ENCODE peak calls at places on chromosomes 3 and 15, in eight cellular contexts. One of them, this sample, is unnamed.

GRCh38 chr3:141012571-141012970 is 38.6 kb upstream of the SPSB4 start:
- DNase-seq in posterior vena cava: no peak
- DNase-seq in naive thymus-derived CD4-positive, alpha-beta T cell: no peak
- DNase-seq in stimulated activated CD4-positive, alpha-beta T cell treated with anti-CD3 and anti-CD28 coated beads, Interleukin-2, amount 100 ng/mL, for 48 hours: no peak
- DNase-seq in transverse colon: no peak
- DNase-seq in GM12891: no peak
- DNase-seq in Kasumi-1: peak; percentile 12
- DNase-seq in mucosa of descending colon: no peak
- DNase-seq in this sample: no peak

GRCh38 chr15:72566973-72567372 is 87.5 kb upstream of the GOLGA6B start:
- DNase-seq in posterior vena cava: no peak
- DNase-seq in naive thymus-derived CD4-positive, alpha-beta T cell: no peak
- DNase-seq in stimulated activated CD4-positive, alpha-beta T cell treated with anti-CD3 and anti-CD28 coated beads, Interleukin-2, amount 100 ng/mL, for 48 hours: no peak
- DNase-seq in transverse colon: no peak
- DNase-seq in GM12891: no peak
- DNase-seq in Kasumi-1: no peak
- DNase-seq in mucosa of descending colon: no peak
- DNase-seq in this sample: no peak

GRCh38 chr3:136075816-136076215 is 110.3 kb downstream of the PPP2R3A start:
- DNase-seq in posterior vena cava: no peak
- DNase-seq in naive thymus-derived CD4-positive, alpha-beta T cell: no peak
- DNase-seq in stimulated activated CD4-positive, alpha-beta T cell treated with anti-CD3 and anti-CD28 coated beads, Interleukin-2, amount 100 ng/mL, for 48 hours: no peak
- DNase-seq in transverse colon: no peak
- DNase-seq in GM12891: no peak
- DNase-seq in Kasumi-1: no peak
- DNase-seq in mucosa of descending colon: no peak
- DNase-seq in this sample: no peak

GRCh38 chr15:81575436-81576123 is 201.6 kb upstream of the TMC3 start:
- DNase-seq in posterior vena cava: no peak
- DNase-seq in naive thymus-derived CD4-positive, alpha-beta T cell: no peak
- DNase-seq in stimulated activated CD4-positive, alpha-beta T cell treated with anti-CD3 and anti-CD28 coated beads, Interleukin-2, amount 100 ng/mL, for 48 hours: no peak
- DNase-seq in transverse colon: no peak
- DNase-seq in GM12891: no peak
- DNase-seq in Kasumi-1: no peak
- DNase-seq in mucosa of descending colon: peak; percentile 29
- DNase-seq in this sample: no peak

GRCh38 chr3:77053769-77054168 is 13.9 kb downstream of the ROBO2 start:
- DNase-seq in posterior vena cava: no peak
- DNase-seq in naive thymus-derived CD4-positive, alpha-beta T cell: no peak
- DNase-seq in stimulated activated CD4-positive, alpha-beta T cell treated with anti-CD3 and anti-CD28 coated beads, Interleukin-2, amount 100 ng/mL, for 48 hours: no peak
- DNase-seq in transverse colon: no peak
- DNase-seq in GM12891: no peak
- DNase-seq in Kasumi-1: no peak
- DNase-seq in mucosa of descending colon: no peak
- DNase-seq in this sample: no peak

GRCh38 chr3:101069796-101070195 is 76.6 kb upstream of the ABI3BP start:
- DNase-seq in posterior vena cava: no peak
- DNase-seq in naive thymus-derived CD4-positive, alpha-beta T cell: no peak
- DNase-seq in stimulated activated CD4-positive, alpha-beta T cell treated with anti-CD3 and anti-CD28 coated beads, Interleukin-2, amount 100 ng/mL, for 48 hours: no peak
- DNase-seq in transverse colon: no peak
- DNase-seq in GM12891: no peak
- DNase-seq in Kasumi-1: no peak
- DNase-seq in mucosa of descending colon: no peak
- DNase-seq in this sample: no peak

GRCh38 chr3:196941846-196942225 is 492 bp downstream of the NCBP2 start:
- DNase-seq in posterior vena cava: peak; percentile 83
- DNase-seq in naive thymus-derived CD4-positive, alpha-beta T cell: peak; percentile 77
- DNase-seq in stimulated activated CD4-positive, alpha-beta T cell treated with anti-CD3 and anti-CD28 coated beads, Interleukin-2, amount 100 ng/mL, for 48 hours: peak; percentile 56
- DNase-seq in transverse colon: peak; percentile 60
- DNase-seq in GM12891: peak; percentile 37
- DNase-seq in Kasumi-1: peak; percentile 58
- DNase-seq in mucosa of descending colon: peak; percentile 71
- DNase-seq in this sample: peak; percentile 53

GRCh38 chr3:76566211-76566534 is 473.7 kb upstream of the ROBO2 start:
- DNase-seq in posterior vena cava: no peak
- DNase-seq in naive thymus-derived CD4-positive, alpha-beta T cell: no peak
- DNase-seq in stimulated activated CD4-positive, alpha-beta T cell treated with anti-CD3 and anti-CD28 coated beads, Interleukin-2, amount 100 ng/mL, for 48 hours: no peak
- DNase-seq in transverse colon: no peak
- DNase-seq in GM12891: no peak
- DNase-seq in Kasumi-1: no peak
- DNase-seq in mucosa of descending colon: no peak
- DNase-seq in this sample: no peak

GRCh38 chr3:194132465-194133358 is 3.2 kb upstream of the HES1 start:
- DNase-seq in posterior vena cava: no peak
- DNase-seq in naive thymus-derived CD4-positive, alpha-beta T cell: no peak
- DNase-seq in stimulated activated CD4-positive, alpha-beta T cell treated with anti-CD3 and anti-CD28 coated beads, Interleukin-2, amount 100 ng/mL, for 48 hours: no peak
- DNase-seq in transverse colon: no peak
- DNase-seq in GM12891: no peak
- DNase-seq in Kasumi-1: no peak
- DNase-seq in mucosa of descending colon: no peak
- DNase-seq in this sample: peak; percentile 9

GRCh38 chr15:36757189-36757814 is 177.9 kb downstream of the CDIN1 start:
- DNase-seq in posterior vena cava: no peak
- DNase-seq in naive thymus-derived CD4-positive, alpha-beta T cell: no peak
- DNase-seq in stimulated activated CD4-positive, alpha-beta T cell treated with anti-CD3 and anti-CD28 coated beads, Interleukin-2, amount 100 ng/mL, for 48 hours: no peak
- DNase-seq in transverse colon: no peak
- DNase-seq in GM12891: no peak
- DNase-seq in Kasumi-1: peak; percentile 1
- DNase-seq in mucosa of descending colon: no peak
- DNase-seq in this sample: no peak

GRCh38 chr3:4492240-4493007 is 724 bp upstream of the ITPR1 start:
- DNase-seq in posterior vena cava: peak; percentile 83
- DNase-seq in naive thymus-derived CD4-positive, alpha-beta T cell: peak; percentile 42
- DNase-seq in stimulated activated CD4-positive, alpha-beta T cell treated with anti-CD3 and anti-CD28 coated beads, Interleukin-2, amount 100 ng/mL, for 48 hours: peak; percentile 24
- DNase-seq in transverse colon: peak; percentile 62
- DNase-seq in GM12891: no peak
- DNase-seq in Kasumi-1: peak; percentile 73
- DNase-seq in mucosa of descending colon: peak; percentile 60
- DNase-seq in this sample: peak; percentile 39

GRCh38 chr15:84606653-84607120 is 5.9 kb downstream of the ZSCAN2 start:
- DNase-seq in posterior vena cava: peak; percentile 5
- DNase-seq in naive thymus-derived CD4-positive, alpha-beta T cell: no peak
- DNase-seq in stimulated activated CD4-positive, alpha-beta T cell treated with anti-CD3 and anti-CD28 coated beads, Interleukin-2, amount 100 ng/mL, for 48 hours: no peak
- DNase-seq in transverse colon: peak; percentile 21
- DNase-seq in GM12891: no peak
- DNase-seq in Kasumi-1: no peak
- DNase-seq in mucosa of descending colon: peak; percentile 59
- DNase-seq in this sample: no peak

GRCh38 chr3:133821767-133822638 is 16.4 kb downstream of the SRPRB start:
- DNase-seq in posterior vena cava: peak; percentile 83
- DNase-seq in naive thymus-derived CD4-positive, alpha-beta T cell: no peak
- DNase-seq in stimulated activated CD4-positive, alpha-beta T cell treated with anti-CD3 and anti-CD28 coated beads, Interleukin-2, amount 100 ng/mL, for 48 hours: no peak
- DNase-seq in transverse colon: peak; percentile 58
- DNase-seq in GM12891: no peak
- DNase-seq in Kasumi-1: peak; percentile 17
- DNase-seq in mucosa of descending colon: peak; percentile 33
- DNase-seq in this sample: no peak

GRCh38 chr3:46960081-46960701 is 16.4 kb downstream of the CCDC12 start:
- DNase-seq in posterior vena cava: peak; percentile 63
- DNase-seq in naive thymus-derived CD4-positive, alpha-beta T cell: no peak
- DNase-seq in stimulated activated CD4-positive, alpha-beta T cell treated with anti-CD3 and anti-CD28 coated beads, Interleukin-2, amount 100 ng/mL, for 48 hours: no peak
- DNase-seq in transverse colon: no peak
- DNase-seq in GM12891: no peak
- DNase-seq in Kasumi-1: no peak
- DNase-seq in mucosa of descending colon: no peak
- DNase-seq in this sample: no peak

GRCh38 chr15:48922046-48922445 is 41.7 kb downstream of the SHC4 start:
- DNase-seq in posterior vena cava: no peak
- DNase-seq in naive thymus-derived CD4-positive, alpha-beta T cell: no peak
- DNase-seq in stimulated activated CD4-positive, alpha-beta T cell treated with anti-CD3 and anti-CD28 coated beads, Interleukin-2, amount 100 ng/mL, for 48 hours: no peak
- DNase-seq in transverse colon: no peak
- DNase-seq in GM12891: no peak
- DNase-seq in Kasumi-1: no peak
- DNase-seq in mucosa of descending colon: no peak
- DNase-seq in this sample: no peak

GRCh38 chr3:63656791-63657190 is 4.3 kb downstream of the SNTN start:
- DNase-seq in posterior vena cava: no peak
- DNase-seq in naive thymus-derived CD4-positive, alpha-beta T cell: no peak
- DNase-seq in stimulated activated CD4-positive, alpha-beta T cell treated with anti-CD3 and anti-CD28 coated beads, Interleukin-2, amount 100 ng/mL, for 48 hours: no peak
- DNase-seq in transverse colon: no peak
- DNase-seq in GM12891: no peak
- DNase-seq in Kasumi-1: no peak
- DNase-seq in mucosa of descending colon: no peak
- DNase-seq in this sample: no peak

GRCh38 chr3:188772886-188773285 is 398.9 kb upstream of the TPRG1 start:
- DNase-seq in posterior vena cava: no peak
- DNase-seq in naive thymus-derived CD4-positive, alpha-beta T cell: no peak
- DNase-seq in stimulated activated CD4-positive, alpha-beta T cell treated with anti-CD3 and anti-CD28 coated beads, Interleukin-2, amount 100 ng/mL, for 48 hours: no peak
- DNase-seq in transverse colon: no peak
- DNase-seq in GM12891: no peak
- DNase-seq in Kasumi-1: no peak
- DNase-seq in mucosa of descending colon: peak; percentile 27
- DNase-seq in this sample: no peak

GRCh38 chr3:105584351-105584790 is 217.7 kb downstream of the ALCAM start:
- DNase-seq in posterior vena cava: no peak
- DNase-seq in naive thymus-derived CD4-positive, alpha-beta T cell: no peak
- DNase-seq in stimulated activated CD4-positive, alpha-beta T cell treated with anti-CD3 and anti-CD28 coated beads, Interleukin-2, amount 100 ng/mL, for 48 hours: no peak
- DNase-seq in transverse colon: no peak
- DNase-seq in GM12891: no peak
- DNase-seq in Kasumi-1: no peak
- DNase-seq in mucosa of descending colon: no peak
- DNase-seq in this sample: no peak

GRCh38 chr3:139180489-139180888 is 135.8 kb upstream of the PRR23C start:
- DNase-seq in posterior vena cava: no peak
- DNase-seq in naive thymus-derived CD4-positive, alpha-beta T cell: no peak
- DNase-seq in stimulated activated CD4-positive, alpha-beta T cell treated with anti-CD3 and anti-CD28 coated beads, Interleukin-2, amount 100 ng/mL, for 48 hours: no peak
- DNase-seq in transverse colon: no peak
- DNase-seq in GM12891: no peak
- DNase-seq in Kasumi-1: no peak
- DNase-seq in mucosa of descending colon: no peak
- DNase-seq in this sample: no peak

GRCh38 chr3:143242101-143242500 is 122.5 kb downstream of the CHST2 start:
- DNase-seq in posterior vena cava: no peak
- DNase-seq in naive thymus-derived CD4-positive, alpha-beta T cell: no peak
- DNase-seq in stimulated activated CD4-positive, alpha-beta T cell treated with anti-CD3 and anti-CD28 coated beads, Interleukin-2, amount 100 ng/mL, for 48 hours: no peak
- DNase-seq in transverse colon: no peak
- DNase-seq in GM12891: no peak
- DNase-seq in Kasumi-1: no peak
- DNase-seq in mucosa of descending colon: no peak
- DNase-seq in this sample: no peak

GRCh38 chr3:62818347-62818746 is 56.9 kb downstream of the CADPS start:
- DNase-seq in posterior vena cava: no peak
- DNase-seq in naive thymus-derived CD4-positive, alpha-beta T cell: no peak
- DNase-seq in stimulated activated CD4-positive, alpha-beta T cell treated with anti-CD3 and anti-CD28 coated beads, Interleukin-2, amount 100 ng/mL, for 48 hours: no peak
- DNase-seq in transverse colon: no peak
- DNase-seq in GM12891: no peak
- DNase-seq in Kasumi-1: no peak
- DNase-seq in mucosa of descending colon: no peak
- DNase-seq in this sample: no peak

GRCh38 chr3:189041482-189042090 is 130.2 kb upstream of the TPRG1 start:
- DNase-seq in posterior vena cava: no peak
- DNase-seq in naive thymus-derived CD4-positive, alpha-beta T cell: peak; percentile 70
- DNase-seq in stimulated activated CD4-positive, alpha-beta T cell treated with anti-CD3 and anti-CD28 coated beads, Interleukin-2, amount 100 ng/mL, for 48 hours: peak; percentile 68
- DNase-seq in transverse colon: peak; percentile 47
- DNase-seq in GM12891: peak; percentile 23
- DNase-seq in Kasumi-1: peak; percentile 63
- DNase-seq in mucosa of descending colon: peak; percentile 61
- DNase-seq in this sample: peak; percentile 54

GRCh38 chr3:70606018-70606417 is 293.6 kb upstream of the MDFIC2 start:
- DNase-seq in posterior vena cava: no peak
- DNase-seq in naive thymus-derived CD4-positive, alpha-beta T cell: no peak
- DNase-seq in stimulated activated CD4-positive, alpha-beta T cell treated with anti-CD3 and anti-CD28 coated beads, Interleukin-2, amount 100 ng/mL, for 48 hours: no peak
- DNase-seq in transverse colon: no peak
- DNase-seq in GM12891: no peak
- DNase-seq in Kasumi-1: no peak
- DNase-seq in mucosa of descending colon: no peak
- DNase-seq in this sample: no peak

GRCh38 chr15:56056626-56057025 is 63.2 kb upstream of the NEDD4 start:
- DNase-seq in posterior vena cava: no peak
- DNase-seq in naive thymus-derived CD4-positive, alpha-beta T cell: no peak
- DNase-seq in stimulated activated CD4-positive, alpha-beta T cell treated with anti-CD3 and anti-CD28 coated beads, Interleukin-2, amount 100 ng/mL, for 48 hours: no peak
- DNase-seq in transverse colon: no peak
- DNase-seq in GM12891: no peak
- DNase-seq in Kasumi-1: no peak
- DNase-seq in mucosa of descending colon: no peak
- DNase-seq in this sample: no peak

GRCh38 chr15:31236184-31237041 is 90.2 kb upstream of the KLF13 start:
- DNase-seq in posterior vena cava: peak; percentile 90
- DNase-seq in naive thymus-derived CD4-positive, alpha-beta T cell: no peak
- DNase-seq in stimulated activated CD4-positive, alpha-beta T cell treated with anti-CD3 and anti-CD28 coated beads, Interleukin-2, amount 100 ng/mL, for 48 hours: no peak
- DNase-seq in transverse colon: peak; percentile 71
- DNase-seq in GM12891: no peak
- DNase-seq in Kasumi-1: no peak
- DNase-seq in mucosa of descending colon: peak; percentile 55
- DNase-seq in this sample: no peak

GRCh38 chr3:132561003-132561402 is 36.1 kb upstream of the ACKR4 start:
- DNase-seq in posterior vena cava: no peak
- DNase-seq in naive thymus-derived CD4-positive, alpha-beta T cell: no peak
- DNase-seq in stimulated activated CD4-positive, alpha-beta T cell treated with anti-CD3 and anti-CD28 coated beads, Interleukin-2, amount 100 ng/mL, for 48 hours: no peak
- DNase-seq in transverse colon: no peak
- DNase-seq in GM12891: no peak
- DNase-seq in Kasumi-1: no peak
- DNase-seq in mucosa of descending colon: no peak
- DNase-seq in this sample: no peak

GRCh38 chr3:120460862-120461261 is 10.1 kb upstream of the FSTL1 start:
- DNase-seq in posterior vena cava: no peak
- DNase-seq in naive thymus-derived CD4-positive, alpha-beta T cell: no peak
- DNase-seq in stimulated activated CD4-positive, alpha-beta T cell treated with anti-CD3 and anti-CD28 coated beads, Interleukin-2, amount 100 ng/mL, for 48 hours: no peak
- DNase-seq in transverse colon: no peak
- DNase-seq in GM12891: no peak
- DNase-seq in Kasumi-1: no peak
- DNase-seq in mucosa of descending colon: no peak
- DNase-seq in this sample: no peak

GRCh38 chr3:195892355-195893120 is 15.8 kb downstream of the TNK2 start:
- DNase-seq in posterior vena cava: no peak
- DNase-seq in naive thymus-derived CD4-positive, alpha-beta T cell: no peak
- DNase-seq in stimulated activated CD4-positive, alpha-beta T cell treated with anti-CD3 and anti-CD28 coated beads, Interleukin-2, amount 100 ng/mL, for 48 hours: no peak
- DNase-seq in transverse colon: peak; percentile 38
- DNase-seq in GM12891: no peak
- DNase-seq in Kasumi-1: no peak
- DNase-seq in mucosa of descending colon: no peak
- DNase-seq in this sample: no peak

GRCh38 chr3:141972394-141972793 is 96.0 kb downstream of the ATP1B3 start:
- DNase-seq in posterior vena cava: no peak
- DNase-seq in naive thymus-derived CD4-positive, alpha-beta T cell: no peak
- DNase-seq in stimulated activated CD4-positive, alpha-beta T cell treated with anti-CD3 and anti-CD28 coated beads, Interleukin-2, amount 100 ng/mL, for 48 hours: no peak
- DNase-seq in transverse colon: no peak
- DNase-seq in GM12891: no peak
- DNase-seq in Kasumi-1: no peak
- DNase-seq in mucosa of descending colon: no peak
- DNase-seq in this sample: no peak

GRCh38 chr15:25947336-25948080 is 84.4 kb upstream of the ATP10A start:
- DNase-seq in posterior vena cava: no peak
- DNase-seq in naive thymus-derived CD4-positive, alpha-beta T cell: no peak
- DNase-seq in stimulated activated CD4-positive, alpha-beta T cell treated with anti-CD3 and anti-CD28 coated beads, Interleukin-2, amount 100 ng/mL, for 48 hours: no peak
- DNase-seq in transverse colon: no peak
- DNase-seq in GM12891: no peak
- DNase-seq in Kasumi-1: no peak
- DNase-seq in mucosa of descending colon: no peak
- DNase-seq in this sample: no peak

GRCh38 chr15:89649013-89649625 is 6.1 kb downstream of the KIF7 start:
- DNase-seq in posterior vena cava: no peak
- DNase-seq in naive thymus-derived CD4-positive, alpha-beta T cell: no peak
- DNase-seq in stimulated activated CD4-positive, alpha-beta T cell treated with anti-CD3 and anti-CD28 coated beads, Interleukin-2, amount 100 ng/mL, for 48 hours: no peak
- DNase-seq in transverse colon: no peak
- DNase-seq in GM12891: no peak
- DNase-seq in Kasumi-1: no peak
- DNase-seq in mucosa of descending colon: no peak
- DNase-seq in this sample: no peak

GRCh38 chr15:76038512-76038911 is 21.3 kb upstream of the TMEM266 start:
- DNase-seq in posterior vena cava: no peak
- DNase-seq in naive thymus-derived CD4-positive, alpha-beta T cell: no peak
- DNase-seq in stimulated activated CD4-positive, alpha-beta T cell treated with anti-CD3 and anti-CD28 coated beads, Interleukin-2, amount 100 ng/mL, for 48 hours: no peak
- DNase-seq in transverse colon: no peak
- DNase-seq in GM12891: no peak
- DNase-seq in Kasumi-1: no peak
- DNase-seq in mucosa of descending colon: no peak
- DNase-seq in this sample: no peak

GRCh38 chr3:13016083-13016725 is 57.0 kb downstream of the IQSEC1 start:
- DNase-seq in posterior vena cava: peak; percentile 87
- DNase-seq in naive thymus-derived CD4-positive, alpha-beta T cell: peak; percentile 59
- DNase-seq in stimulated activated CD4-positive, alpha-beta T cell treated with anti-CD3 and anti-CD28 coated beads, Interleukin-2, amount 100 ng/mL, for 48 hours: no peak
- DNase-seq in transverse colon: peak; percentile 82
- DNase-seq in GM12891: peak; percentile 57
- DNase-seq in Kasumi-1: peak; percentile 38
- DNase-seq in mucosa of descending colon: peak; percentile 70
- DNase-seq in this sample: peak; percentile 89

GRCh38 chr3:63508775-63509174 is 143.7 kb upstream of the SNTN start:
- DNase-seq in posterior vena cava: no peak
- DNase-seq in naive thymus-derived CD4-positive, alpha-beta T cell: no peak
- DNase-seq in stimulated activated CD4-positive, alpha-beta T cell treated with anti-CD3 and anti-CD28 coated beads, Interleukin-2, amount 100 ng/mL, for 48 hours: no peak
- DNase-seq in transverse colon: no peak
- DNase-seq in GM12891: no peak
- DNase-seq in Kasumi-1: no peak
- DNase-seq in mucosa of descending colon: no peak
- DNase-seq in this sample: no peak

This sample was measured in naive B cell.